ENCODE peak calls at places on chromosomes 11 and 22, in five cellular contexts. C is kidney glomerular epithelial cell; K is DMS153; G is WTC11; P is stimulated activated CD4-positive, alpha-beta T cell treated with anti-CD3 and anti-CD28 coated beads, Interleukin-4, amount 100 ng/mL, for 4 hours. L is an unnamed sample.

GRCh38 chr11:47257518-47258316 is at the start of gene NR1H3:
- DNase-seq in G (peak), K (no peak), C (peak), P (no peak), L (no peak)

GRCh38 chr11:103872748-103873147 is 163.7 kb upstream of the DDI1 start:
- DNase-seq in C (no peak), P (no peak), K (no peak), G (no peak), L (no peak)

GRCh38 chr22:36432592-36433317 is 45.0 kb upstream of the MYH9 start:
- DNase-seq in G (no peak), P (no peak), K (no peak), C (no peak), L (no peak)

GRCh38 chr11:38278457-38279141 is 1680.6 kb upstream of the RAG2 start:
- DNase-seq in G (no peak), C (no peak), K (no peak), P (no peak), L (no peak)

GRCh38 chr11:107017433-107018227 is 646 bp downstream of the GUCY1A2 start:
- DNase-seq in P (no peak), K (peak), G (peak), C (peak), L (peak)

GRCh38 chr11:27234043-27234668 is 128.9 kb downstream of the CCDC34 start:
- DNase-seq in C (peak), K (peak), P (no peak), G (no peak), L (peak)

GRCh38 chr22:49237279-49237678 is 590.4 kb downstream of the BRD1 start:
- DNase-seq in K (no peak), G (no peak), C (no peak), P (no peak), L (no peak)

GRCh38 chr11:5280582-5281102 is 10.9 kb upstream of the HBE1 start:
- DNase-seq in K (no peak), C (peak), P (peak), G (peak), L (no peak)

GRCh38 chr11:31160504-31161422 is 208.8 kb downstream of the DCDC1 start:
- DNase-seq in G (no peak), C (no peak), K (no peak), P (no peak), L (no peak)

GRCh38 chr11:62399172-62399867 is 19.5 kb upstream of the SCGB1A1 start:
- DNase-seq in C (no peak), K (no peak), P (no peak), G (no peak), L (no peak)

GRCh38 chr11:12478743-12479142 is 101.4 kb downstream of the PARVA start:
- DNase-seq in K (no peak), C (peak), P (no peak), G (no peak), L (no peak)

GRCh38 chr11:56292154-56292553 is at the start of gene OR8H1:
- DNase-seq in P (no peak), K (no peak), C (no peak), G (no peak), L (no peak)

GRCh38 chr11:129143335-129143734 is 48.8 kb downstream of the ARHGAP32 start:
- DNase-seq in K (no peak), P (no peak), G (no peak), C (peak), L (no peak)

GRCh38 chr11:102800774-102801173 is 2.8 kb upstream of the MMP1 start:
- DNase-seq in P (no peak), G (no peak), C (no peak), K (no peak), L (no peak)

GRCh38 chr11:128343870-128344269 is 243.5 kb downstream of the ETS1 start:
- DNase-seq in C (no peak), G (no peak), K (no peak), P (no peak), L (no peak)

GRCh38 chr22:20111045-20111688 is 4.7 kb upstream of the RANBP1 start:
- DNase-seq in P (no peak), C (peak), K (no peak), G (no peak), L (no peak)

GRCh38 chr11:92978226-92979111 is 9.0 kb downstream of the MTNR1B start:
- DNase-seq in C (no peak), G (no peak), K (peak), P (no peak), L (no peak)

GRCh38 chr22:45640941-45641621 is 30.6 kb upstream of the ATXN10 start:
- DNase-seq in G (no peak), K (no peak), P (no peak), C (no peak), L (no peak)

GRCh38 chr11:117096140-117096972 is 1.9 kb downstream of the SIK3 start:
- DNase-seq in G (peak), C (no peak), P (peak), K (no peak), L (peak)

GRCh38 chr22:31969789-31970489 is 25.6 kb downstream of the YWHAH start:
- DNase-seq in K (peak), G (peak), P (peak), C (peak), L (peak)

GRCh38 chr22:44211256-44211945 is 30.7 kb downstream of the PARVG start:
- DNase-seq in K (no peak), P (no peak), G (no peak), C (no peak), L (no peak)

GRCh38 chr11:128456566-128457268 is 130.6 kb downstream of the ETS1 start:
- DNase-seq in K (no peak), G (no peak), P (no peak), C (no peak), L (no peak)

GRCh38 chr11:2929511-2929879 is 275 bp upstream of the PHLDA2 start:
- DNase-seq in G (peak), C (peak), K (no peak), P (peak), L (peak)

GRCh38 chr11:45253640-45254039 is 32.5 kb downstream of the SYT13 start:
- DNase-seq in K (no peak), G (no peak), P (no peak), C (no peak), L (no peak)

GRCh38 chr11:110827276-110827675 is 115.0 kb upstream of the ARHGAP20 start:
- DNase-seq in G (no peak), K (no peak), P (no peak), C (no peak), L (no peak)

GRCh38 chr11:43681543-43681942 is 1.0 kb downstream of the HSD17B12 start:
- DNase-seq in C (peak), P (no peak), K (no peak), G (no peak), L (no peak)

GRCh38 chr11:844693-845644 is 2.3 kb downstream of the TSPAN4 start:
- DNase-seq in P (no peak), G (peak), K (no peak), C (peak), L (no peak)

GRCh38 chr22:39463931-39464390 is 7.1 kb downstream of the MGAT3 start:
- DNase-seq in G (no peak), P (no peak), C (no peak), K (no peak), L (no peak)

GRCh38 chr11:75114465-75114864 is 17.8 kb upstream of the OR2AT4 start:
- DNase-seq in G (no peak), C (no peak), P (no peak), K (no peak), L (no peak)

GRCh38 chr11:130834886-130835285 is 81.4 kb downstream of the SNX19 start:
- DNase-seq in C (no peak), P (no peak), K (no peak), G (no peak), L (no peak)

GRCh38 chr22:29093980-29094379 is 21.1 kb downstream of the KREMEN1 start:
- DNase-seq in K (no peak), P (no peak), C (no peak), G (no peak), L (no peak)

GRCh38 chr22:36226189-36226588 is 13.1 kb downstream of the APOL2 start:
- DNase-seq in G (no peak), K (no peak), P (no peak), C (no peak), L (no peak)

GRCh38 chr11:832529-833113 is at the start of gene CD151:
- DNase-seq in P (peak), G (peak), K (no peak), C (peak), L (peak)

GRCh38 chr11:117220568-117220967 is 11.3 kb downstream of the PCSK7 start:
- DNase-seq in G (no peak), K (no peak), C (no peak), P (no peak), L (no peak)

GRCh38 chr22:31637938-31638618 is 23.9 kb downstream of the PISD start:
- DNase-seq in C (peak), K (no peak), P (no peak), G (no peak), L (no peak)

GRCh38 chr11:17822021-17822781 is 87.6 kb downstream of the KCNC1 start:
- DNase-seq in C (no peak), P (no peak), K (no peak), G (no peak), L (no peak)

GRCh38 chr11:27913650-27914049 is 194.3 kb downstream of the KIF18A start:
- DNase-seq in C (no peak), K (no peak), G (no peak), P (no peak), L (no peak)

GRCh38 chr11:63920870-63921417 is 4.0 kb upstream of the RCOR2 start:
- DNase-seq in P (peak), K (no peak), C (no peak), G (peak), L (peak)

GRCh38 chr11:95318459-95318858 is 87.5 kb upstream of the SESN3 start:
- DNase-seq in C (no peak), G (no peak), K (no peak), P (no peak), L (no peak)